ENCODE peak calls at places on chromosomes 4 and X, in seven cellular contexts. Q, K, E, U, B, L and W are unnamed samples.

GRCh38 chr4:134627386-134627785 is 425.8 kb upstream of the PABPC4L start:
- DNase-seq in E (no peak), B (no peak), L (no peak), Q (no peak), K (no peak), U (no peak), W (no peak)

GRCh38 chr4:160980091-160980490 is 1183.7 kb downstream of the FSTL5 start:
- DNase-seq in B (no peak), E (no peak), L (no peak), Q (no peak), U (no peak), K (no peak), W (no peak)

GRCh38 chrX:31012509-31013025 is 59.3 kb downstream of the FTHL17 start:
- DNase-seq in U (no peak), E (no peak), L (no peak), K (no peak), B (no peak), Q (no peak), W (no peak)

GRCh38 chrX:64192040-64192439 is 13.5 kb downstream of the AMER1 start:
- DNase-seq in K (no peak), Q (no peak), U (no peak), L (no peak), B (no peak), E (no peak), W (no peak)

GRCh38 chr4:41542526-41543270 is 4.7 kb downstream of the LIMCH1 start:
- DNase-seq in L (no peak), Q (no peak), E (no peak), U (no peak), B (no peak), K (no peak), W (peak)

GRCh38 chr4:92121099-92121498 is 182.7 kb upstream of the GRID2 start:
- DNase-seq in L (no peak), U (no peak), E (no peak), Q (no peak), K (no peak), B (no peak), W (peak)

GRCh38 chrX:1465261-1466231 is 12.8 kb upstream of the ASMTL start:
- DNase-seq in L (peak), B (no peak), U (peak), E (no peak), Q (no peak), K (no peak), W (no peak)

GRCh38 chrX:54721424-54721823 is 76.6 kb downstream of the ITIH6 start:
- DNase-seq in B (no peak), E (no peak), K (no peak), Q (peak), L (no peak), U (no peak), W (no peak)

GRCh38 chr4:134201216-134202098 is at the start of gene PABPC4L:
- DNase-seq in Q (peak), E (no peak), K (peak), B (no peak), L (no peak), U (no peak), W (peak)

GRCh38 chrX:41322821-41323603 is 10.9 kb upstream of the DDX3X start:
- DNase-seq in Q (no peak), L (no peak), E (no peak), B (no peak), K (no peak), U (no peak), W (no peak)

GRCh38 chrX:30643313-30643821 is 9.9 kb upstream of the GK start:
- DNase-seq in B (no peak), K (no peak), L (no peak), U (no peak), Q (no peak), E (no peak), W (peak)

GRCh38 chrX:30957753-30958152 is 68.7 kb upstream of the TAB3 start:
- DNase-seq in U (peak), K (no peak), B (no peak), Q (no peak), E (no peak), L (no peak), W (peak)

GRCh38 chr4:121669163-121669550 is 27.6 kb downstream of the ANXA5 start:
- DNase-seq in Q (no peak), L (no peak), B (no peak), U (no peak), K (no peak), E (no peak), W (peak)